ENCODE peak calls at places on chromosomes 2 and 18, in ten cellular contexts. S, G, O, I, C, A, K, Y, J and Z are unnamed samples.

GRCh38 chr2:128319773-128320608 is 1.3 kb upstream of the HS6ST1 start:
- DNase-seq in A (peak; percentile 55), I (no peak), J (no peak), K (no peak), O (no peak), Y (no peak), C (peak; percentile 40), G (no peak), S (peak; percentile 28), Z (no peak)

GRCh38 chr2:166411473-166412230 is 35.9 kb upstream of the SCN9A start:
- DNase-seq in O (peak; percentile 62), Y (no peak), J (no peak), I (no peak), K (peak; percentile 72), C (no peak), G (no peak), A (no peak), S (no peak), Z (no peak)

GRCh38 chr2:148643998-148644884 is at the start of gene EPC2:
- DNase-seq in Y (no peak), J (peak; percentile 78), C (peak; percentile 94), A (peak; percentile 96), K (peak; percentile 86), I (peak; percentile 79), G (peak; percentile 90), O (peak; percentile 81), S (peak; percentile 85), Z (peak; percentile 91)

GRCh38 chr2:23561088-23561487 is 176.1 kb downstream of the KLHL29 start:
- DNase-seq in C (no peak), J (no peak), I (no peak), S (no peak), A (no peak), G (no peak), K (no peak), Y (no peak), O (peak; percentile 47), Z (no peak)

GRCh38 chr2:29228276-29228675 is 113.1 kb downstream of the CLIP4 start:
- DNase-seq in K (no peak), Y (no peak), A (peak; percentile 42), G (no peak), O (no peak), C (no peak), S (no peak), I (no peak), J (peak; percentile 88), Z (no peak)

GRCh38 chr2:232341061-232341738 is 37.4 kb upstream of the ALPP start:
- DNase-seq in C (no peak), O (no peak), Y (no peak), J (no peak), G (no peak), I (no peak), A (peak; percentile 41), S (no peak), K (no peak), Z (no peak)

GRCh38 chr2:55620123-55620779 is 2.8 kb upstream of the PPP4R3B start:
- DNase-seq in G (peak; percentile 36), S (no peak), C (no peak), I (peak; percentile 51), K (peak; percentile 41), O (peak; percentile 20), A (no peak), Y (no peak), J (peak; percentile 10), Z (no peak)

GRCh38 chr2:33670392-33670937 is 71.4 kb upstream of the FAM98A start:
- DNase-seq in I (peak; percentile 9), G (no peak), J (peak; percentile 34), O (no peak), K (no peak), C (no peak), A (no peak), S (no peak), Y (no peak), Z (no peak)

DNA sequence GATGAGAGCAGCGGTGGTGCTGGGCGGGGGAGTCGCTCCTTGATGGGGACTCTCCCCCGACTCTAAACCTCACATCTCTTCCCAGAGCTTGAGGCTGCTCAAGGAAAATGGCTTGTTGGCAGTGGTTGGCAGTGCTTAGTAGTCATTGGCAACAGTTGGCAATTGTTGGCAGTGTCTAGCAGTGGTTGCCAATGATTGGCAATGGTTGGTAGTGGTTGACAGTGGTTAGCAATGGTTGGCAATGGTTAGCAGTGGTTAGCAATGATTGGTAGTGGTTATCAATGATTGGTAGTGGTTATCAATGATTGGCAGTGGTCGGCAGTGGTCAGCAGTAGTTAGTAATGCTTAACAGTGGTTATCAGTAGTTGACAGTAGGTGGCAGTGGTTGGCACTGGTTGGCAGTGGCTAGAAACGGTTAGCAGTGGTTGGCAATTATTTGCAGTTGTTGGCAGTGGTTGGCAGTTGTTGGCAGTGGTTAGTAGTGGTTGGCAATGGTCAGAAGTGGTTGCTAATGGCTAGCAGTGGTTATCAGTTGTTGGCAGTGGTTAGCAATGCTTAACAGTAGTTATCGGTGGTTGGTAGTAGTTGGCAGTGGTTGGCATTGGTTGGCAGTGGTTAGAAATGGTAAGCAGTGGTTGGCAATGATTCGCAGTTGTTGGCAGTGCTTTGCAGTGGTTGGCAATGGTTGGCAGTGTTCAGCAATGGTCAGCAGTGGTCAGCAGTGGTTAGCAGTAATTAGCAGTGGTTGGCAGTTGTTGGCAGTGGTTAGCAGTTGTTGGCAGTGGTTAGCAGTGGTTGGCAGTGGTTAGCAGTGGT is 85.4 kb upstream of the OTOS start:
- DNase-seq in J (no peak), G (no peak), I (no peak), S (no peak), Y (no peak), K (no peak), O (no peak), A (no peak), C (peak; percentile 10), Z (peak; percentile 6)
- TF ChIP-seq CTCF in J (peak; percentile 32), G (no peak), I (peak; percentile 30), S (no peak), Y (peak; percentile 49), K (no peak), O (no peak), A (no peak), C (no peak), Z (no peak)

DNA sequence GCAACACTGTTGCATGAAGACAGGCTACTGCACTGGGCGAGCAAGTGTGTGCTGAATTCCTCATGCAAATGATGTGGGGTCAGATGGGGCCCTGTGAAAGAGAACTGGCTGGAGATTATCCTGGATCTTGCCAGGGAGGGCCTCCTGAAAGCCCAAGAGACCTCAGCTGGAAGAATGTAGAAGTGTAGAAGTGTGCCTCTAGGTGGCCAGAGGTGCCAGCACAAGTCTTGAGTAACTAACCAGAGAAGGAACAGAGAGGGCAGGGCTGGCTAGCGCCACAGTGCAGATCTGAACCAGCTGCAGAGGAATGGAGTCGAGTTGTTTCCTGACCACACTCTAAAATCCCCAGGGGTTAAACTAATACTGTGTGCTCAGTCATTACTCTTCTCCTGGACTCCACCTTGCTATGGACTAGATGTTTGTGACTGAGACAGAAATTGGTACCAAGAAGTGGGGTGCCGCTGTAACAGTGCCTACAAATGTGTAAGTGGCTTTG is 399.3 kb downstream of the LRATD1 start:
- DNase-seq in K (no peak), C (no peak), S (no peak), G (no peak), A (no peak), O (no peak), J (no peak), Y (no peak), I (no peak), Z (no peak)
- TF ChIP-seq CTCF in K (no peak), C (no peak), S (no peak), G (no peak), A (no peak), O (no peak), J (no peak), Y (no peak), I (no peak), Z (no peak)

GRCh38 chr18:12251311-12251710 is 2.9 kb upstream of the CIDEA start:
- DNase-seq in I (no peak), S (no peak), J (no peak), G (no peak), Y (no peak), A (no peak), K (no peak), O (no peak), C (no peak), Z (no peak)

GRCh38 chr18:12248926-12249720 is 5.0 kb upstream of the CIDEA start:
- DNase-seq in G (no peak), O (no peak), A (no peak), C (no peak), J (no peak), I (no peak), S (no peak), K (no peak), Y (no peak), Z (no peak)

GRCh38 chr18:12247946-12248345 is 6.2 kb upstream of the CIDEA start:
- DNase-seq in G (no peak), J (no peak), Y (no peak), S (no peak), I (no peak), O (no peak), K (no peak), A (no peak), C (no peak), Z (no peak)

GRCh38 chr18:12245793-12246135 is 8.4 kb upstream of the CIDEA start:
- DNase-seq in G (no peak), A (no peak), C (no peak), J (no peak), I (no peak), S (no peak), Y (no peak), O (no peak), K (no peak), Z (no peak)

DNA sequence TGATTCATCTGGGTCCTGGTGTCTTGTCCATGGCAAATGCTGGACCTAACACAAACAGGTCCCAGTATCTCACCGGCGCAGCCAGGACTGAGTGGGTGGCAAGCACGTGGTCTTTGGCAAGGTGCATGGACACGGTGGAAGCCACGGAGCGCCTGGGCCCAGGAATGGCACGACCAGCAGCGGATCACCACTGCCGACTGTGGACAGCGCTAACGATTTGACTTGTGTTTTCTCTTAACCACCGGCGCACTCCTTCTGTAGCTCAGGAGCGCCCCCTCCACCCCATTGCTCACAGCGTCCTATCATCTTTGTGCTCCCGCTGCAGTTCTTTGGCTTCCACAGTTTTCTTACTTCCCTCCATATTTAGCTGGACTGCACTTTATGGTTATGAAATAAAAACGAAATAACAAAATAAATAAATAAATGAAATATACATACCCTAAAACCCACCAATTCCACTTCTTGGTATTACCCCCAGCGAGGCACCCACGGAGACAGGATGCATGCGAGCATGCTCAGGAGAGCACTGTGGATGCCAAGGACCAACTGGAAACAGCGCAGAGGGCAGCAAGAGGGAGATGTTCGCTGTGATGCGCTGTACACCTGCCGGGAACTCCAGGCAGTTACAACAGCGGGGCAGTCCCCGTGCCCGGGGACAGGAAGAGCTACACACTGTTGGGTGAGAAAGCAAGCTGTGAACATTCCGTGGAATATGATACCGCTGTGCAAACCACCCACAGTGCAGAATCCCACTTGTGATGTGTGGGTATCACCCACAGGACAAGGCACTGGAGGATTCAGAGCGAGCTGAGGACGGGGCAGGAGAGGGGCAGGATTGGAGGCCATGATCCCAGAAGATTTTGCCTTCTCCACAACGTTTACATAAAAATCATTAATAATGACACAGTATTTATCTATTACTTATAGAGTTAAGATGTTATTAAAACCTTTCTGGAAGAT is 7.0 kb upstream of the CIDEA start:
- DNase-seq in C (no peak), Y (no peak), K (peak; percentile 72), S (no peak), O (peak; percentile 18), G (peak; percentile 66), J (no peak), I (no peak), A (no peak), Z (no peak)
- TF ChIP-seq CTCF in C (no peak), Y (no peak), K (peak; percentile 81), S (no peak), O (peak; percentile 19), G (peak; percentile 38), J (no peak), I (no peak), A (no peak), Z (no peak)

GRCh38 chr2:199459286-199460100 is 1.8 kb upstream of the SATB2 start:
- DNase-seq in C (peak; percentile 86), G (peak; percentile 90), J (peak; percentile 85), Y (no peak), I (peak; percentile 94), S (peak; percentile 90), A (peak; percentile 95), K (peak; percentile 96), O (peak; percentile 97), Z (peak; percentile 37)
- TF ChIP-seq CTCF in C (no peak), G (no peak), J (no peak), Y (peak; percentile 8), I (no peak), S (no peak), A (no peak), K (no peak), O (no peak), Z (no peak)